ENCODE peak calls at places on chromosome 11, in seven cellular contexts. T is H1, F is K562, B is GM12878, J is GM12892, P is SK-N-SH, N is HepG2. O is an unnamed sample.

GRCh38 chr11:12642040-12642439 is 32.2 kb upstream of the TEAD1 start:
- DNase-seq in T (no peak), F (peak), B (no peak), J (no peak), P (no peak), N (peak), O (no peak)

GRCh38 chr11:126992804-126993111 is 7.8 kb downstream of the KIRREL3 start:
- DNase-seq in T (no peak), F (no peak), B (no peak), J (no peak), P (no peak), N (no peak), O (no peak)

GRCh38 chr11:12248330-12248729 is 129.0 kb upstream of the PARVA start:
- DNase-seq in T (no peak), F (no peak), B (no peak), J (no peak), P (peak), N (peak), O (no peak)

GRCh38 chr11:93870616-93871015 is 20.2 kb upstream of the VSTM5 start:
- DNase-seq in T (no peak), F (no peak), B (no peak), J (no peak), P (no peak), N (no peak), O (no peak)

GRCh38 chr11:79441159-79441875 is 487 bp upstream of the TENM4 start:
- DNase-seq in T (no peak), F (no peak), B (no peak), J (no peak), P (no peak), N (no peak), O (no peak)

GRCh38 chr11:110522456-110522855 is 92.7 kb downstream of the FDX1 start:
- DNase-seq in T (no peak), F (no peak), B (no peak), J (no peak), P (no peak), N (no peak), O (no peak)

GRCh38 chr11:9565822-9566560 is 7.5 kb upstream of the WEE1 start:
- DNase-seq in T (peak), F (peak), B (peak), J (peak), P (peak), N (peak), O (peak)

GRCh38 chr11:115764172-115764571 is 260.0 kb upstream of the CADM1 start:
- DNase-seq in T (no peak), F (no peak), B (no peak), J (no peak), P (no peak), N (no peak), O (no peak)

GRCh38 chr11:85795712-85796487 is 15.0 kb downstream of the SYTL2 start:
- DNase-seq in T (no peak), F (no peak), B (no peak), J (no peak), P (no peak), N (no peak), O (no peak)

GRCh38 chr11:67288452-67289225 is 464 bp upstream of the ANKRD13D start:
- DNase-seq in T (no peak), F (peak), B (peak), J (peak), P (peak), N (peak), O (peak)

GRCh38 chr11:24635588-24636290 is 138.9 kb downstream of the LUZP2 start:
- DNase-seq in T (no peak), F (no peak), B (no peak), J (no peak), P (no peak), N (no peak), O (no peak)

GRCh38 chr11:72267956-72268617 is 24.1 kb upstream of the PHOX2A start:
- DNase-seq in T (no peak), F (no peak), B (no peak), J (no peak), P (no peak), N (no peak), O (no peak)

GRCh38 chr11:11463397-11463796 is 110.3 kb upstream of the CSNK2A3 start:
- DNase-seq in T (no peak), F (no peak), B (no peak), J (no peak), P (peak), N (no peak), O (no peak)

GRCh38 chr11:120129570-120129969 is 8.3 kb downstream of the TRIM29 start:
- DNase-seq in T (no peak), F (no peak), B (no peak), J (no peak), P (no peak), N (no peak), O (no peak)

GRCh38 chr11:47616726-47617416 is 22.7 kb upstream of the C1QTNF4 start:
- DNase-seq in T (no peak), F (peak), B (no peak), J (no peak), P (no peak), N (peak), O (no peak)

GRCh38 chr11:71125150-71125549 is 127.2 kb downstream of the SHANK2 start:
- DNase-seq in T (no peak), F (no peak), B (no peak), J (no peak), P (no peak), N (no peak), O (no peak)

GRCh38 chr11:69035959-69036340 is 12.8 kb upstream of the TPCN2 start:
- DNase-seq in T (no peak), F (no peak), B (no peak), J (no peak), P (no peak), N (no peak), O (no peak)

GRCh38 chr11:60879104-60879503 is 11.8 kb downstream of the ZP1 start:
- DNase-seq in T (no peak), F (no peak), B (no peak), J (no peak), P (no peak), N (no peak), O (no peak)

GRCh38 chr11:60880635-60881282 is 13.4 kb downstream of the ZP1 start:
- DNase-seq in T (no peak), F (no peak), B (no peak), J (no peak), P (no peak), N (peak), O (no peak)

GRCh38 chr11:60875856-60876485 is 8.6 kb downstream of the ZP1 start:
- DNase-seq in T (no peak), F (no peak), B (no peak), J (no peak), P (no peak), N (no peak), O (no peak)

GRCh38 chr11:60880189-60880588 is 12.8 kb downstream of the ZP1 start:
- DNase-seq in T (no peak), F (no peak), B (no peak), J (no peak), P (no peak), N (no peak), O (no peak)

DNA sequence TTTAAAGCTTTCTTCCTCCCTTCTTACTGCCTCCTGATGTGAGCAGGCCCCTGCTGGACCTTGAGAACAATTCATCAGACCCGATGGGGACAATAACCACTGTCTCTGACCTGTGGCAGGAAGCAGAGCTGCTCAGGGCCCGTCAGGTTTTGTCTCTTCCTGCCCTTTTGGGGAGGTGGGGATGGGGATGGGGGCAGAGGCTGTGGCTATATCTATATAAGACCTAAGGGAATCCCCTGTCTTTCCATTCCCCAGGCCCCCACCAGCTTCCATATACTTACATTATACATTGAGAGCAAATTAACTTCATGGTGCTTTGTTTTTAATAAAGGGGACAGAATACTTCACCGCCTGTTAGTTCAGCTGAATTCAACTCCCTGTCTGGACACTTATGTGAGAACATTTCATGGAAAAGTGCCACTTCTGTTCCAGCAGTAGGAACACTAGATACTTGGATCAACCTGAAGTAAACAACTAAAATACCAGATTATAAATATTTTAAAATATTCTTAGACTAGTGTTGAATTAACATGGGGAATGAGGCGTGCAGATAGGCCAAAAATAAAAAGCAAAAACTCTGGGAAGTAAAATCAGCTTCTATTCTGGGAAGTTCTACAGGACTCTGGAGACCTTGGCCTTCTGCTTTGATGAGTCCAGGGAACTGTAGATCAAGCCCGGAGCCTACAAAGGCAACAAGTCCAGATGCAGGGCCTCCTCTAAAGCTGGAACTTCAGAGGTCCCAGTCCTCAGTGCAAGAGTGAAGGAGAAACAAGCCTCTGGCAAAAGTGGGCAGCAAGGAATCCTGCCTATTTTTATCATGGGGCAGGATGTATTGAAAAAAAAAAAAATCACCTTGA is 11.1 kb downstream of the ZP1 start:
- DNase-seq in T (no peak), F (no peak), B (no peak), J (no peak), P (no peak), N (no peak), O (no peak)
- TF ChIP-seq POLR2AphosphoS5 in T (no peak), F (no peak), B (no peak), J (no peak), P (no peak), N (no peak), O (no peak)

GRCh38 chr11:130103296-130103814 is 33.7 kb downstream of the APLP2 start:
- DNase-seq in T (no peak), F (no peak), B (no peak), J (no peak), P (peak), N (no peak), O (no peak)
- TF ChIP-seq TAF1 in T (no peak), F (no peak), B (no peak), J (no peak), P (no peak), N (no peak), O (no peak)

GRCh38 chr11:46322759-46323158 is 24.5 kb upstream of the DGKZ start:
- DNase-seq in T (no peak), F (peak), B (no peak), J (no peak), P (no peak), N (no peak), O (no peak)

GRCh38 chr11:46319074-46319453 is 28.2 kb upstream of the DGKZ start:
- DNase-seq in T (no peak), F (no peak), B (no peak), J (no peak), P (no peak), N (no peak), O (no peak)

GRCh38 chr11:46326813-46327416 is 20.3 kb upstream of the DGKZ start:
- DNase-seq in T (no peak), F (no peak), B (no peak), J (no peak), P (no peak), N (no peak), O (no peak)

GRCh38 chr11:46315783-46316563 is 31.3 kb upstream of the DGKZ start:
- DNase-seq in T (no peak), F (no peak), B (no peak), J (no peak), P (no peak), N (no peak), O (no peak)

DNA sequence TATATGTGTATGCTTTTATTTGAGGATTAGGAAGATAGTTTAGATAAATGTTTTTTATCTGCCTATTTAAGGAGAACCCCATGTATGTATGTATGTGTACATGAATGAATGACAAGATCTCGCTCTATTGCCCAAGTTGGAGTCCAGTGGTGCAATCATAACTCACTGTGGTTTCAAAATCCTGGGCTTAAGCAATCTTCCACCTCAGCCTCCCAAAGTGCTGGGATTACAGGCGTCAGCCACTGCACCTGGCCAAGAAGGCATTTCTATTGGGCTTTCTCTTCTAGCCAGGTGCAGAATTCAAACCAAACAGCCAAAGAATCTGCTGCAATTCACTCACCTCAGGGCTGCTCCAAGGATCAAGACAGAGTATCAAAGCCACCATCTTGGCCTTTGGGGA is 25.5 kb upstream of the DGKZ start:
- DNase-seq in T (no peak), F (no peak), B (no peak), J (no peak), P (no peak), N (no peak), O (no peak)
- TF ChIP-seq POLR2AphosphoS5 in T (no peak), F (no peak), B (no peak), J (no peak), P (no peak), N (no peak), O (no peak)

DNA sequence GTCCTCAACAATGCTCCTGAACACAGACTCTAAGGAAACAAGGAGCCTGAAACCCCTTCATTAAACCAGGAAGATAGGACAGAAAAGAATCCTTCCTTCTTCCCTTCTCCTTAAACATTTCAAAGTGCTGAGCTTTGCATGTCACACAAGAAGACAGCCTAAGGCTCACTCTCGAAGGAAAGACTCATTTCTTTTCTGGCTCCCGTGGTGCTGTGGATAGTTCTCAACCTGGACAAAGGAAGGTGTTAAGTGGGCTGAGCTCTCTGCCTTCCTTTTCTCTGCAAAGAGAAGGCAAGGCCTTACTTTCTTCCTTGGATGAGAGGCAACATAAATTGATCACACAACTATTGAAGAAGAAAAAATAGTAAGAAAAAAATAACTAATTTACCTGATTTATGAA is 452.4 kb upstream of the DDI1 start:
- DNase-seq in T (no peak), F (no peak), B (no peak), J (no peak), P (no peak), N (no peak), O (no peak)
- TF ChIP-seq TAF1 in T (no peak), F (no peak), B (no peak), J (no peak), P (no peak), N (no peak), O (no peak)

DNA sequence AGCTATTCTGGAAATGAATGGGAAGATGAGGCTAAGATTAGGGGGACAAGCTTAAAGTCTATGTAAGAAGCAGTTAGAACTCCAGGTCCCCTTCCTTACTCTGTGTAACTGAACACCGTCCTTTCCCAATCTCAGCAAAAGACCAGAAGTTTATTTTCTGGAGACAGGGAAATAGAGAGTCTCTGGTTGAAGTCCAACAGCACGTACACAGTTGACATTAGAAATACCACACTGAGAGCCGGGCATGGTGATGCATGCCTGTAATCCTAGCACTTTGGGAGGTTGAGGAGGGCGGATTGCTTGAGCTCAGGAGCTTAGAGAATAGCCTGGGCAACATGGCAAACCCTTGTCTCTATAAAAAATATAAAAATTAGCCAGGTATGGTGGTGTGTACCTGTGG is 94.0 kb downstream of the CD44 start:
- DNase-seq in T (no peak), F (no peak), B (no peak), J (no peak), P (no peak), N (no peak), O (no peak)
- TF ChIP-seq POLR2AphosphoS5 in T (no peak), F (no peak), B (no peak), J (no peak), P (no peak), N (no peak), O (no peak)

DNA sequence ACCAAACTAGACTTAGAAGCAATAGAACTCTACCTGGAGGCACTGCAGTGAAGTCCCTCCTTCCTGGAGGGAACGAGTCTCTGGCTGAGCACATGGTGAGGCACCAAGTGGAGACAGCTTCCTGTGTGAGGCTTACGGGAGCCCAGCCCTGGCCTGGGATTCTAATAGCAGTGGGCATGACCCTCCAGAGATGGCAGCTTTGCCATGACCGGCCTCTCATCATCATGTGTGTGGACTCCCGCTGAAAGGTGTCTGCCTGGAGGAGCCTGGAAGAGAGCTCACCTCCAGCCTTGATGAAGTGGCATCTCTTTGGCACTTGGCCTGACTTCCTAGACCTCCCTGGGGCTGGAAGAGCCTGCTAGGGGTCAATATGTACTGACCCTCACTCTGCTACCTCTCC is 8.0 kb downstream of the DGAT2 start:
- DNase-seq in T (no peak), F (no peak), B (no peak), J (no peak), P (no peak), N (no peak), O (no peak)
- TF ChIP-seq TAF1 in T (no peak), F (no peak), B (no peak), J (no peak), P (no peak), N (no peak), O (no peak)